ENCODE peak calls at places on chromosomes 1 and 21, in four cellular contexts. D is stromal cell of bone marrow, L is H9, U is Kasumi-1. P is an unnamed sample.

GRCh38 chr1:185312361-185312760 is 4.7 kb downstream of the IVNS1ABP start:
- DNase-seq in D (no peak), L (no peak), U (no peak), P (no peak)

GRCh38 chr1:200176798-200177197 is 149.3 kb downstream of the NR5A2 start:
- DNase-seq in D (no peak), L (no peak), U (no peak), P (no peak)

GRCh38 chr1:173554541-173555250 is 48.2 kb downstream of the SLC9C2 start:
- DNase-seq in D (no peak), L (no peak), U (no peak), P (no peak)

GRCh38 chr1:118304722-118305344 is 119.8 kb upstream of the SPAG17 start:
- DNase-seq in D (peak), L (no peak), U (peak), P (peak)

GRCh38 chr1:34346128-34346527 is 169.4 kb downstream of the C1orf94 start:
- DNase-seq in D (no peak), L (no peak), U (no peak), P (no peak)

GRCh38 chr1:155938220-155938627 is 3.2 kb upstream of the RXFP4 start:
- DNase-seq in D (peak), L (no peak), U (peak), P (no peak)

GRCh38 chr21:34533938-34534337 is 21.9 kb upstream of the KCNE1 start:
- DNase-seq in D (no peak), L (no peak), U (no peak), P (no peak)

GRCh38 chr1:184350573-184350972 is 36.3 kb upstream of the C1orf21 start:
- DNase-seq in D (no peak), L (no peak), U (no peak), P (no peak)

GRCh38 chr1:3174487-3175247 is 105.7 kb downstream of the PRDM16 start:
- DNase-seq in D (peak), L (no peak), U (no peak), P (peak)

GRCh38 chr1:43655953-43656352 is 6.0 kb downstream of the KDM4A start:
- DNase-seq in D (no peak), L (no peak), U (no peak), P (no peak)

GRCh38 chr1:234990328-234990675 is 138.3 kb downstream of the TOMM20 start:
- DNase-seq in D (no peak), L (no peak), U (no peak), P (no peak)

GRCh38 chr1:174413632-174414031 is 34.1 kb upstream of the GPR52 start:
- DNase-seq in D (no peak), L (peak), U (no peak), P (no peak)

GRCh38 chr1:21669033-21669286 is 197 bp downstream of the RAP1GAP start:
- DNase-seq in D (no peak), L (no peak), U (no peak), P (peak)